ENCODE peak calls at places on chromosomes 2 and 18, in eight cellular contexts. D is ovary, T is stomach, G is breast epithelium, F is transverse colon, K is GM12892, P is suprapubic skin, C is uterus. R is an unnamed sample.

GRCh38 chr18:13371689-13372404 is 153.3 kb downstream of the LDLRAD4 start:
- DNase-seq in P (no peak), D (no peak), C (no peak), F (peak; percentile 66), G (no peak), K (no peak), T (no peak), R (no peak)

GRCh38 chr2:238081561-238081960 is 18.6 kb upstream of the ESPNL start:
- DNase-seq in K (no peak), F (no peak), T (no peak), D (no peak), G (no peak), P (no peak), C (no peak), R (no peak)

GRCh38 chr2:164538250-164538866 is 82.9 kb downstream of the GRB14 start:
- DNase-seq in K (no peak), D (no peak), G (no peak), P (no peak), T (no peak), C (no peak), F (no peak), R (no peak)

GRCh38 chr2:193810533-193810932 is 1615.8 kb upstream of the TMEFF2 start:
- DNase-seq in D (no peak), C (no peak), G (no peak), P (no peak), T (no peak), F (no peak), K (no peak), R (no peak)

GRCh38 chr2:46335404-46335965 is 38.3 kb downstream of the EPAS1 start:
- DNase-seq in C (peak; percentile 52), K (no peak), G (no peak), F (peak; percentile 52), T (no peak), D (peak; percentile 60), P (peak; percentile 82), R (peak; percentile 63)

GRCh38 chr2:38239452-38239851 is 137.6 kb downstream of the ATL2 start:
- DNase-seq in K (no peak), C (no peak), D (no peak), T (no peak), F (no peak), P (no peak), G (peak; percentile 86), R (no peak)

GRCh38 chr2:102294802-102295489 is 16.4 kb upstream of the IL1RL1 start:
- DNase-seq in P (no peak), F (no peak), T (no peak), C (no peak), D (no peak), K (no peak), G (no peak), R (no peak)

GRCh38 chr2:69122271-69122670 is 109.3 kb downstream of the ANTXR1 start:
- DNase-seq in C (no peak), G (no peak), P (no peak), T (no peak), F (no peak), K (no peak), D (no peak), R (no peak)

GRCh38 chr2:37652199-37652640 is 19.2 kb downstream of the CDC42EP3 start:
- DNase-seq in C (no peak), T (no peak), D (no peak), G (no peak), P (no peak), F (no peak), K (no peak), R (no peak)

GRCh38 chr2:114661926-114662670 is 219.7 kb downstream of the DPP10 start:
- DNase-seq in F (no peak), T (no peak), G (no peak), D (no peak), P (no peak), C (no peak), K (no peak), R (peak; percentile 51)

GRCh38 chr2:153872311-153873061 is 764 bp downstream of the GALNT13 start:
- DNase-seq in G (no peak), K (no peak), C (no peak), P (no peak), D (no peak), T (no peak), F (no peak), R (no peak)

GRCh38 chr2:45889053-45889452 is 237.6 kb downstream of the PRKCE start:
- DNase-seq in F (peak; percentile 32), P (no peak), T (no peak), K (peak; percentile 38), C (no peak), G (no peak), D (no peak), R (no peak)

GRCh38 chr2:238139141-238139840 is 823 bp downstream of the KLHL30 start:
- DNase-seq in K (peak; percentile 64), P (no peak), F (no peak), D (no peak), T (no peak), G (no peak), C (no peak), R (no peak)

GRCh38 chr18:38445485-38446145 is 880.0 kb upstream of the CELF4 start:
- DNase-seq in T (no peak), F (no peak), P (no peak), G (no peak), D (no peak), K (no peak), C (no peak), R (no peak)

GRCh38 chr2:15765211-15765610 is 173.5 kb downstream of the DDX1 start:
- DNase-seq in P (no peak), D (no peak), F (no peak), C (no peak), T (no peak), K (no peak), G (no peak), R (peak; percentile 8)

GRCh38 chr2:133377021-133377481 is 191.2 kb downstream of the NCKAP5 start:
- DNase-seq in P (no peak), F (no peak), G (no peak), T (no peak), D (no peak), C (no peak), K (no peak), R (no peak)

GRCh38 chr2:109032229-109032800 is 43.3 kb upstream of the EDAR start:
- DNase-seq in G (no peak), T (no peak), K (no peak), D (no peak), C (no peak), F (no peak), P (peak; percentile 7), R (no peak)

GRCh38 chr18:27803957-27804356 is 373.0 kb downstream of the CDH2 start:
- DNase-seq in F (no peak), T (no peak), C (no peak), D (no peak), G (no peak), K (no peak), P (no peak), R (no peak)

GRCh38 chr2:162074937-162075688 is 1.1 kb upstream of the DPP4 start:
- DNase-seq in F (no peak), D (no peak), T (no peak), G (no peak), P (no peak), C (no peak), K (no peak), R (no peak)

GRCh38 chr2:32010670-32011565 is at the start of gene MEMO1:
- DNase-seq in K (peak; percentile 83), F (peak; percentile 95), P (peak; percentile 94), T (peak; percentile 92), G (peak; percentile 87), C (peak; percentile 89), D (peak; percentile 85), R (peak; percentile 95)
- TF ChIP-seq POLR2A in K (peak; percentile 97), F (peak; percentile 69), P (peak; percentile 32), T (no peak), G (no peak), C (peak; percentile 85), D (peak; percentile 66), R (no peak)

GRCh38 chr2:127451981-127452380 is 33.8 kb downstream of the PROC start:
- DNase-seq in T (no peak), G (no peak), P (no peak), F (no peak), K (no peak), C (no peak), D (no peak), R (no peak)
- TF ChIP-seq POLR2A in T (no peak), G (no peak), P (no peak), F (no peak), K (no peak), C (no peak), D (no peak), R (no peak)

DNA sequence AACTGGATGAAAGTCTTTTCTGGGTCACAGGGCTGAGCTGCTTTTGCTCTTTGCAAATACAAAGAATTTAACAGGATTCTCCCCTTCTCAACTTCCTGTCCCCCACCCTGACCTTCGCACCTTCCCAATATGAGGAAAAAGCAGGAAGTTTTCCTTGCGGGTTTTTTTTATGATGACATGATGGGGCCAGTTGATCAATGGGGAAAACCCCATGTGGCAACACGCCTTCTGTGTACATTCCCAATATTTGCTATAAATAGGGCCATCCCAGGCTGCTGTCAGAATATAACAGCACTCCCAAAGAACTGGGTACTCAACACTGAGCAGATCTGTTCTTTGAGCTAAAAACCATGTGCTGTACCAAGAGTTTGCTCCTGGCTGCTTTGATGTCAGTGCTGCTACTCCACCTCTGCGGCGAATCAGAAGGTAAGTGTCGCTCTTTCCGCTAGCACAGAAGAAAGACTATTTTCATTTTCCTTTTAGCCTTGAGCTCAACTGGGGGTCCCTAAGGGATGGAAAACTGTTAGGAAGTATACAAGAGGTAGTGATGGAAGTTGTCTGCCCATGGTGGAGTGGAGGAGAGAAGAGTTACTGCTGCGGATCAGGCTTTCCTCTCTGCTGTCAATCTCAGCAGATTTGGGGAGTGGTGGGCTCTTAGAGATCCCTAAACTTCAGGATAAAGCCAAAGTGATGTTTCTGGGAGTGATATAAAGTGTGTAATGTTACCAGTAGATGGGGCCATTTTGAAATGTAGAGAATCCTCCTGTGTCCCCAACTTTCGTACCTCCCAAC is at the start of gene CCL20:
- DNase-seq in G (no peak), P (no peak), D (no peak), K (no peak), F (peak; percentile 34), T (no peak), C (no peak), R (no peak)
- TF ChIP-seq POLR2A in G (no peak), P (no peak), D (no peak), K (no peak), F (peak; percentile 25), T (no peak), C (no peak), R (peak; percentile 25)

GRCh38 chr2:54050445-54050844 is 65.0 kb upstream of the ACYP2 start:
- DNase-seq in T (no peak), K (no peak), G (no peak), P (no peak), D (no peak), C (no peak), F (no peak), R (no peak)

GRCh38 chr2:54047658-54048057 is 67.8 kb upstream of the ACYP2 start:
- DNase-seq in D (no peak), P (no peak), C (no peak), G (no peak), T (no peak), F (no peak), K (no peak), R (no peak)

GRCh38 chr2:54052825-54053718 is 62.3 kb upstream of the ACYP2 start:
- DNase-seq in T (no peak), C (no peak), D (no peak), F (no peak), K (no peak), G (no peak), P (no peak), R (no peak)

GRCh38 chr2:54047076-54047475 is 68.3 kb upstream of the ACYP2 start:
- DNase-seq in F (no peak), D (no peak), P (no peak), G (no peak), T (no peak), C (no peak), K (no peak), R (no peak)

GRCh38 chr2:54048117-54048785 is 67.2 kb upstream of the ACYP2 start:
- DNase-seq in G (no peak), D (no peak), C (no peak), F (no peak), P (no peak), T (no peak), K (no peak), R (no peak)
- TF ChIP-seq POLR2A in G (no peak), D (no peak), C (no peak), F (no peak), P (no peak), T (no peak), K (no peak), R (no peak)